ENCODE peak calls at places on chromosomes 6 and 20, in six cellular contexts. U, X, F, R, P and A are unnamed samples.

GRCh38 chr6:170449835-170450753 is 103.0 kb downstream of the PSMB1 start:
- DNase-seq in F (no peak), X (no peak), U (no peak), P (no peak), R (no peak), A (no peak)

GRCh38 chr20:53652090-53652858 is 58.6 kb upstream of the ZNF217 start:
- DNase-seq in U (no peak), X (peak), R (peak), P (no peak), F (no peak), A (peak)

GRCh38 chr6:38187285-38187684 is 367.8 kb downstream of the ZFAND3 start:
- DNase-seq in R (no peak), F (no peak), U (peak), P (no peak), X (no peak), A (no peak)

GRCh38 chr20:31968299-31969126 is 562 bp downstream of the XKR7 start:
- DNase-seq in R (peak), P (peak), F (peak), U (peak), X (peak), A (peak)

GRCh38 chr6:7493866-7494265 is 47.6 kb upstream of the DSP start:
- DNase-seq in P (no peak), U (no peak), F (no peak), R (no peak), X (no peak), A (no peak)

GRCh38 chr20:22825546-22825945 is 209.6 kb upstream of the SSTR4 start:
- DNase-seq in U (no peak), F (no peak), P (no peak), X (no peak), R (no peak), A (no peak)

GRCh38 chr6:109961666-109962065 is 16.4 kb upstream of the GPR6 start:
- DNase-seq in U (no peak), P (no peak), F (peak), X (no peak), R (no peak), A (no peak)

GRCh38 chr20:39874049-39874893 is 814.8 kb downstream of the MAFB start:
- DNase-seq in X (peak), F (peak), P (peak), U (peak), R (peak), A (peak)

GRCh38 chr20:36240076-36240475 is 3.8 kb downstream of the AAR2 start:
- DNase-seq in U (no peak), X (no peak), F (no peak), R (no peak), P (no peak), A (no peak)

GRCh38 chr20:36238760-36239159 is 2.5 kb downstream of the AAR2 start:
- DNase-seq in R (no peak), U (no peak), F (no peak), P (no peak), X (no peak), A (no peak)

GRCh38 chr20:36246410-36246809 is 10.1 kb downstream of the AAR2 start:
- DNase-seq in U (no peak), X (no peak), R (no peak), F (no peak), P (no peak), A (no peak)

GRCh38 chr20:36241678-36242077 is 5.4 kb downstream of the AAR2 start:
- DNase-seq in X (no peak), R (no peak), F (no peak), P (no peak), U (no peak), A (no peak)

DNA sequence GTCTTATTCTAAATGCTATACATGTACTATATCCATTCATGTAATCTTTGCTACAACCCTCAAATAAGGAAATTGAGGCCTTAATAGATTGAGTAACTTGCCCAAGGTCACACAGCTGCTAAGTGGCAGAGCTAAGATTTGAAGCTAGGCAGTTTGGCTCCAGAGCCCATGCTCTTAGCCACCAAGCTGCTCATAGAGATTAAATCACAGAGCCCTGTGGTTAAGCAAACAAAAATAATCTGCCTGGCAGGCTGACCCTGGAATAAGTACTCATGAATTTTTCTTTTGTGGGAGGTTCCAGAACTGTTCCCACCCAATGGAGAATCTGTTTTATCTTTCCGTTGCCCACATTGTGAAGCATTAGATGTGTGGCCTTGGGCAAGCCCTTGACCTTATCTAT is 7.4 kb downstream of the AAR2 start:
- DNase-seq in U (no peak), X (no peak), R (no peak), F (no peak), P (no peak), A (no peak)
- TF ChIP-seq CTCF in U (no peak), X (no peak), R (no peak), F (no peak), P (no peak), A (no peak)

GRCh38 chr6:139374357-139375238 is at the start of gene CITED2:
- DNase-seq in U (peak), F (peak), R (peak), P (peak), X (peak), A (peak)
- TF ChIP-seq CTCF in U (peak), F (no peak), R (peak), P (no peak), X (no peak), A (no peak)

GRCh38 chr20:34873583-34874093 is 982 bp upstream of the GGT7 start:
- DNase-seq in U (no peak), X (no peak), F (no peak), P (no peak), R (no peak), A (no peak)

GRCh38 chr20:34876161-34877001 is at the start of gene ACSS2:
- DNase-seq in X (peak), P (peak), F (peak), U (peak), R (peak), A (peak)

GRCh38 chr20:34877002-34877264 is 521 bp downstream of the ACSS2 start:
- DNase-seq in R (no peak), F (peak), X (no peak), U (no peak), P (no peak), A (no peak)

GRCh38 chr20:34874094-34874654 is 1.5 kb upstream of the GGT7 start:
- DNase-seq in U (peak), F (peak), X (no peak), P (peak), R (peak), A (peak)

GRCh38 chr20:34875657-34876160 is 703 bp upstream of the ACSS2 start:
- DNase-seq in P (no peak), R (no peak), U (no peak), F (no peak), X (no peak), A (no peak)
- TF ChIP-seq CTCF in P (no peak), R (no peak), U (peak), F (peak), X (peak), A (no peak)

DNA sequence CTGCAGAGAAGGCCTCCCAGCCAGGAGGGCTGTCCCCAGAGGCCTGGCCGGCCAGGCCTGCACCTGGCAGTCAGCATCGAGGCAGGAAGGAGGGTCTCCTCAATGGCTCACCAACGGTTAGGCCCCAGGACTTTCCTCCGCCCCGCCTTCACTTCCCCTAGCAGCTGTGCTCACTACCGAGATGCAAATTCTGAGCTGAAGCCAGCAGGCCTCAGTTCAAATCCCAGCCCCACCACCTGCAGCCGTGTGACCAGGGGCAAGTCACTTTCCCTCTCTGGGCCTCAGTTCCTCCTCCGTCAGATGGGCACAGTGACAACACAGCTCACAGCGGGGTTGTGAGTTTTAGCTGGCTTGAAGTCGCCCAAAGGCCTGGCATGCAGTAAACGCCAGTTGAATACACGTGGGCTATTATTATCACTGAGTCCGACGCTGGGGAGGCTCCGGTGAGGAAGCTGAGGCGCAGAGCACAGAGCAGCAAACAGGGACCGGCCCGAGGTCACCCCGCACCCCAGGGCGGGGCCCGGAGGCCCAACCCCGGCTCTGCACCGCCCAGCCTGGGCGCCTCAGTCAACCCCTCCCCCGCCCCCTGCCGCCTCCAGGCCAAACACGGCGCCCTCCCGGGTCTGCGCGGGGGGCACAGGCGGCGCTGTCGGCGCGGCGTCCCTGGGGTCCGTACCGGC is 717 bp downstream of the E2F1 start:
- DNase-seq in F (no peak), X (peak), P (no peak), U (no peak), R (no peak), A (peak)
- TF ChIP-seq CTCF in F (no peak), X (no peak), P (no peak), U (no peak), R (no peak), A (no peak)

GRCh38 chr6:33586108-33586640 is 6.1 kb upstream of the BAK1 start:
- DNase-seq in F (no peak), P (no peak), X (no peak), R (no peak), U (no peak), A (no peak)

GRCh38 chr6:33581186-33581585 is 1.1 kb upstream of the BAK1 start:
- DNase-seq in X (no peak), P (no peak), R (no peak), U (no peak), F (no peak), A (no peak)

GRCh38 chr6:33584700-33585402 is 4.8 kb upstream of the BAK1 start:
- DNase-seq in R (no peak), P (no peak), U (no peak), F (no peak), X (no peak), A (no peak)

GRCh38 chr6:33585403-33586107 is 5.5 kb upstream of the BAK1 start:
- DNase-seq in X (peak), F (peak), U (peak), P (peak), R (peak), A (peak)

DNA sequence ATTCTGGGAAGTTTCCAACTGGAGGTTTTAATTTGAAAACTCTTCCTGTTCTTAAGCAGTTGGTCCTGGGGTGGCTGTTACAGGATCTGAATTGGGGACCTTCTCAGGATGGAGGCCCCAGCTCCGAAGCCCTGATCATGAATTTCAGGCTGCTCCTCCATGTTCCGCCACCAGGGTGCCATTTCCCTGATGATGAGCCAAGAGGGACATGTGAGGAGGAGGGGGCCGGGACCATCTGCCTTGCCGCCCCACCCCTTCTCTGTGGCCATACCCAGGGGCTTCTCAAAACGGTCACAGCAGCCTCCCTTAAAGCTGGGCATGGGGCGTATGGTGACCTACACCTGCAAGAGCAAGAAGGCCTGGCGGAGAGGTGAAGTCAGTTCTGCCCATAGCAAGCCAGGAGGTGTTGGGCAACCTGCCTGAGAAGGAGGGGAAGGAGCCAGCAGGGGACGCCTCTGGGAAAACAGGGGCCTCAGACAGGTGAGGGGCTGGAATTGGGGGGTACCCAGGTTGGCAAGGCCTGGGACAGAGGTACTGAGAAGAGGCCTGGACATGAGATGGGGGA is 3.6 kb upstream of the BAK1 start:
- DNase-seq in R (no peak), F (no peak), P (no peak), U (no peak), X (no peak), A (no peak)
- TF ChIP-seq CTCF in R (peak), F (peak), P (no peak), U (no peak), X (peak), A (no peak)

DNA sequence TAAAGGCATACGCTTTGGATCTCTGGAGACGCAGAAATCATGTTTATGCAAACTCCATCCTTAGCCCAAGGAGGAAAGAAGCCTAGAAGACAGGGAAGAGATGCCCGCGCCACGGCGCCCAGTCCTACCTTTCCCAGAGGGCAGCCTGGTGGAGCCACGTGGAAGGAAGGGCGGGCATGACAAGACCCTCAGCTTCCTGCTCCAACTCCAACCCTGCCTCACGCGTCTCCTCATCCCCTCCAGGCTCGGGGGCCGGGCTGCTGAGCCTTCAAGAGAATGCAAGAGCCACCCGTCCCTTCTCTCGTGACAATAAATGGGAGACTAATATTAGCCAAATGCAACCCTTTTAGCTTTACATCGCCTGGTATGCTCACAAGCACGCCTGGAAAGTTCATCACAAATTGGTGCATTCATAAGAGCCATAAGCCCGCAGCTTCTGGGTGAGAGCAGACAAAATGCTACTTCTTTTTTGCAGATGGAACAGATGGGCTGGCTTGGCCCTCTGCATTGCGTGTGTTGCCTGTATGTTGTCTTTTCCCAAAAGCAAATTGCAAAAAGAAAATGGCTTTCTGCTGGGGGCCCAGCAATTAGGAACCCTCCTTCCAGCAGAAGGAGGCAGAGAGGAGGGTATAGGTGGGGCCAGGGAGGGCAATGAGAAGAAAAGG is 8.2 kb upstream of the NTSR1 start:
- DNase-seq in R (no peak), F (no peak), X (no peak), U (no peak), P (no peak), A (no peak)
- TF ChIP-seq CTCF in R (no peak), F (no peak), X (no peak), U (no peak), P (no peak), A (no peak)

GRCh38 chr6:123383718-123384117 is 253.0 kb downstream of the TRDN start:
- DNase-seq in F (no peak), R (no peak), P (no peak), U (no peak), X (no peak), A (no peak)

DNA sequence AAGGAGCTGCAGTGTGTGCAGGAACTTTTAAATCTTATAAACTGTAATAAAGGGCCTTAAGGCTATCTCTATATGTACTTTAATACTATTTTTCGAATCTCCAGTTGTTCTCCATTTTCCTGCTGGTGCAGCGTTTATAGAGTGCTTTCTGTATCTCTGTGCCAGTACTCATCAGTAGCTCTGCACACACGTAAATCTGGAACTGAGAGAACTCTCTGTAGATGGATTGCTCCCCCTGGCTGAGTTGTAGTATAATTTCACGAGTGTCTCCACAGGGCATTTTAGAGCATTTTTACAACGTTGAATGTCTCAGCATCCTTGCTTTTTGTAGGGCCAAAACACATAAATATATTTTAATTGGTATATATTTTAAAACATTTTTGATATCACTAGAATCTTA is 256.5 kb downstream of the TRDN start:
- DNase-seq in P (no peak), X (no peak), U (no peak), R (peak), F (peak), A (no peak)
- TF ChIP-seq CTCF in P (no peak), X (peak), U (peak), R (no peak), F (no peak), A (peak)